ENCODE peak calls at places on chromosomes 1 and 21, in nine cellular contexts. One of them, this sample, is unnamed.

GRCh38 chr1:2258996-2259395 is 30.9 kb downstream of the SKI start:
- DNase-seq in T-cell: peak
- DNase-seq in iris pigment epithelial cell: no peak
- DNase-seq in PC-9: no peak
- DNase-seq in effector memory CD4-positive, alpha-beta T cell: peak
- DNase-seq in T-helper 22 cell: peak
- DNase-seq in IMR-90: no peak
- DNase-seq in mammary epithelial cell: no peak
- DNase-seq in left lung: peak
- DNase-seq in this sample: peak

GRCh38 chr1:231419738-231420298 is 2.3 kb downstream of the EGLN1 start:
- DNase-seq in T-cell: no peak
- DNase-seq in iris pigment epithelial cell: peak
- DNase-seq in PC-9: no peak
- DNase-seq in effector memory CD4-positive, alpha-beta T cell: no peak
- DNase-seq in T-helper 22 cell: no peak
- DNase-seq in IMR-90: peak
- DNase-seq in mammary epithelial cell: peak
- DNase-seq in left lung: no peak
- DNase-seq in this sample: no peak

GRCh38 chr1:78104322-78104721 is 58.6 kb downstream of the GIPC2 start:
- DNase-seq in T-cell: no peak
- DNase-seq in iris pigment epithelial cell: peak
- DNase-seq in PC-9: no peak
- DNase-seq in effector memory CD4-positive, alpha-beta T cell: no peak
- DNase-seq in T-helper 22 cell: no peak
- DNase-seq in IMR-90: peak
- DNase-seq in mammary epithelial cell: no peak
- DNase-seq in left lung: no peak
- DNase-seq in this sample: no peak

GRCh38 chr21:42439284-42440186 is 35.8 kb downstream of the UBASH3A start:
- DNase-seq in T-cell: no peak
- DNase-seq in iris pigment epithelial cell: no peak
- DNase-seq in PC-9: no peak
- DNase-seq in effector memory CD4-positive, alpha-beta T cell: no peak
- DNase-seq in T-helper 22 cell: no peak
- DNase-seq in IMR-90: no peak
- DNase-seq in mammary epithelial cell: no peak
- DNase-seq in left lung: no peak
- DNase-seq in this sample: no peak

GRCh38 chr1:112695276-112695675 is 11.7 kb downstream of the RHOC start:
- DNase-seq in T-cell: no peak
- DNase-seq in iris pigment epithelial cell: no peak
- DNase-seq in PC-9: no peak
- DNase-seq in effector memory CD4-positive, alpha-beta T cell: no peak
- DNase-seq in T-helper 22 cell: no peak
- DNase-seq in IMR-90: no peak
- DNase-seq in mammary epithelial cell: no peak
- DNase-seq in left lung: no peak
- DNase-seq in this sample: no peak

GRCh38 chr1:39127513-39127912 is 77.0 kb upstream of the MACF1 start:
- DNase-seq in T-cell: no peak
- DNase-seq in iris pigment epithelial cell: peak
- DNase-seq in PC-9: peak
- DNase-seq in effector memory CD4-positive, alpha-beta T cell: no peak
- DNase-seq in T-helper 22 cell: no peak
- DNase-seq in IMR-90: peak
- DNase-seq in mammary epithelial cell: peak
- DNase-seq in left lung: no peak
- DNase-seq in this sample: no peak

GRCh38 chr1:205813755-205814058 is 709 bp upstream of the SLC41A1 start:
- DNase-seq in T-cell: no peak
- DNase-seq in iris pigment epithelial cell: no peak
- DNase-seq in PC-9: no peak
- DNase-seq in effector memory CD4-positive, alpha-beta T cell: peak
- DNase-seq in T-helper 22 cell: peak
- DNase-seq in IMR-90: peak
- DNase-seq in mammary epithelial cell: no peak
- DNase-seq in left lung: no peak
- DNase-seq in this sample: peak

GRCh38 chr1:231705860-231706553 is 79.4 kb downstream of the DISC1 start:
- DNase-seq in T-cell: no peak
- DNase-seq in iris pigment epithelial cell: no peak
- DNase-seq in PC-9: no peak
- DNase-seq in effector memory CD4-positive, alpha-beta T cell: no peak
- DNase-seq in T-helper 22 cell: no peak
- DNase-seq in IMR-90: no peak
- DNase-seq in mammary epithelial cell: no peak
- DNase-seq in left lung: no peak
- DNase-seq in this sample: no peak

GRCh38 chr1:58823481-58824010 is 39.7 kb upstream of the JUN start:
- DNase-seq in T-cell: no peak
- DNase-seq in iris pigment epithelial cell: peak
- DNase-seq in PC-9: peak
- DNase-seq in effector memory CD4-positive, alpha-beta T cell: no peak
- DNase-seq in T-helper 22 cell: no peak
- DNase-seq in IMR-90: peak
- DNase-seq in mammary epithelial cell: peak
- DNase-seq in left lung: no peak
- DNase-seq in this sample: no peak

GRCh38 chr1:27137544-27138075 is 17.3 kb downstream of the SLC9A1 start:
- DNase-seq in T-cell: no peak
- DNase-seq in iris pigment epithelial cell: no peak
- DNase-seq in PC-9: no peak
- DNase-seq in effector memory CD4-positive, alpha-beta T cell: no peak
- DNase-seq in T-helper 22 cell: no peak
- DNase-seq in IMR-90: no peak
- DNase-seq in mammary epithelial cell: no peak
- DNase-seq in left lung: peak
- DNase-seq in this sample: no peak

GRCh38 chr1:59071289-59071688 is 225.6 kb upstream of the FGGY start:
- DNase-seq in T-cell: no peak
- DNase-seq in iris pigment epithelial cell: no peak
- DNase-seq in PC-9: no peak
- DNase-seq in effector memory CD4-positive, alpha-beta T cell: no peak
- DNase-seq in T-helper 22 cell: no peak
- DNase-seq in IMR-90: no peak
- DNase-seq in mammary epithelial cell: no peak
- DNase-seq in left lung: no peak
- DNase-seq in this sample: no peak

GRCh38 chr1:231869364-231869763 is 242.8 kb downstream of the DISC1 start:
- DNase-seq in T-cell: no peak
- DNase-seq in iris pigment epithelial cell: no peak
- DNase-seq in PC-9: no peak
- DNase-seq in effector memory CD4-positive, alpha-beta T cell: no peak
- DNase-seq in T-helper 22 cell: no peak
- DNase-seq in IMR-90: no peak
- DNase-seq in mammary epithelial cell: no peak
- DNase-seq in left lung: no peak
- DNase-seq in this sample: no peak

GRCh38 chr1:97581614-97582051 is 339.2 kb downstream of the DPYD start:
- DNase-seq in T-cell: no peak
- DNase-seq in iris pigment epithelial cell: peak
- DNase-seq in PC-9: peak
- DNase-seq in effector memory CD4-positive, alpha-beta T cell: no peak
- DNase-seq in T-helper 22 cell: no peak
- DNase-seq in IMR-90: peak
- DNase-seq in mammary epithelial cell: peak
- DNase-seq in left lung: peak
- DNase-seq in this sample: no peak

GRCh38 chr1:1259948-1260614 is 13.6 kb upstream of the C1QTNF12 start:
- DNase-seq in T-cell: no peak
- DNase-seq in iris pigment epithelial cell: no peak
- DNase-seq in PC-9: no peak
- DNase-seq in effector memory CD4-positive, alpha-beta T cell: no peak
- DNase-seq in T-helper 22 cell: no peak
- DNase-seq in IMR-90: no peak
- DNase-seq in mammary epithelial cell: no peak
- DNase-seq in left lung: no peak
- DNase-seq in this sample: no peak

GRCh38 chr1:30420519-30421050 is 302.8 kb downstream of the MATN1 start:
- DNase-seq in T-cell: no peak
- DNase-seq in iris pigment epithelial cell: no peak
- DNase-seq in PC-9: no peak
- DNase-seq in effector memory CD4-positive, alpha-beta T cell: no peak
- DNase-seq in T-helper 22 cell: no peak
- DNase-seq in IMR-90: no peak
- DNase-seq in mammary epithelial cell: peak
- DNase-seq in left lung: no peak
- DNase-seq in this sample: no peak

This sample was measured in T-helper 17 cell.